ENCODE peak calls at places on chromosomes 5 and 9, in ten cellular contexts. V is stomach; W is CD8-positive, alpha-beta T cell; P is astrocyte; X is left lung; T is sigmoid colon; M is RWPE2; N is cardiac muscle cell; L is trophoblast cell; A is uterus. U is an unnamed sample. For H3K9me3, the result is how much of the 10 kb centered on the place peaks cover.

GRCh38 chr5:133939668-133940067 is 28.8 kb downstream of the C5orf15 start:
- DNase-seq in V (no peak), L (no peak), T (no peak), A (no peak), X (no peak), N (no peak), W (no peak), M (peak), P (no peak), U (no peak)

GRCh38 chr9:4206718-4207117 is 93.2 kb downstream of the GLIS3 start:
- DNase-seq in P (no peak), X (no peak), L (no peak), W (no peak), A (peak), V (no peak), N (peak), T (no peak), M (no peak), U (no peak)

GRCh38 chr5:34652916-34653315 is 3.2 kb upstream of the RAI14 start:
- DNase-seq in L (no peak), X (no peak), T (no peak), N (peak), V (no peak), P (peak), A (no peak), M (no peak), W (no peak), U (no peak)

GRCh38 chr5:115599502-115599901 is 2.8 kb downstream of the TICAM2 start:
- DNase-seq in N (peak), M (no peak), T (no peak), X (peak), A (no peak), P (peak), L (peak), W (no peak), V (no peak), U (no peak)

GRCh38 chr5:72141440-72142271 is 34.4 kb downstream of the MAP1B start:
- DNase-seq in M (no peak), X (no peak), V (no peak), P (peak), T (no peak), N (peak), A (peak), L (no peak), W (no peak), U (peak)

GRCh38 chr9:38227061-38227540 is 158.1 kb upstream of the SHB start:
- DNase-seq in X (peak), W (peak), M (peak), P (peak), N (peak), A (peak), T (no peak), L (peak), V (no peak), U (peak)

GRCh38 chr5:146785065-146785464 is 93.5 kb downstream of the PPP2R2B start:
- DNase-seq in P (no peak), T (no peak), V (no peak), N (no peak), M (no peak), L (no peak), A (no peak), W (no peak), X (peak), U (no peak)

GRCh38 chr9:115923903-115924668 is 229.5 kb upstream of the PAPPA start:
- DNase-seq in L (no peak), V (no peak), T (no peak), N (peak), W (no peak), P (peak), M (no peak), X (no peak), A (no peak), U (no peak)

GRCh38 chr5:14109041-14109747 is 33.9 kb upstream of the TRIO start:
- DNase-seq in V (peak), T (no peak), A (no peak), L (peak), W (no peak), M (no peak), N (no peak), X (no peak), P (peak), U (peak)

GRCh38 chr5:67748165-67748690 is 467.3 kb upstream of the PIK3R1 start:
- DNase-seq in P (no peak), W (no peak), A (no peak), L (no peak), N (no peak), V (no peak), X (no peak), M (no peak), T (no peak), U (no peak)

GRCh38 chr5:112221118-112221517 is 198.0 kb downstream of the EPB41L4A start:
- DNase-seq in X (no peak), V (no peak), A (no peak), W (no peak), T (no peak), M (no peak), L (no peak), N (no peak), P (no peak), U (no peak)

GRCh38 chr5:110031402-110032140 is 341.8 kb downstream of the MAN2A1 start:
- DNase-seq in L (no peak), N (no peak), X (no peak), M (no peak), A (no peak), P (no peak), T (no peak), V (no peak), W (peak), U (no peak)

GRCh38 chr5:92559743-92560142 is 1021.3 kb downstream of the NR2F1-AS1 start:
- DNase-seq in M (no peak), A (no peak), L (no peak), P (peak), T (no peak), V (no peak), W (no peak), X (no peak), N (peak), U (peak)

GRCh38 chr9:15136646-15137045 is 170.4 kb downstream of the TTC39B start:
- DNase-seq in W (no peak), V (no peak), M (no peak), P (no peak), X (no peak), L (no peak), N (no peak), A (no peak), T (no peak), U (no peak)

GRCh38 chr9:98135558-98135934 is 16.5 kb upstream of the TRIM14 start:
- DNase-seq in A (no peak), V (no peak), M (no peak), P (no peak), X (no peak), T (no peak), W (no peak), L (no peak), N (no peak), U (no peak)

GRCh38 chr5:38905516-38905915 is 59.7 kb downstream of the OSMR start:
- DNase-seq in A (no peak), L (no peak), V (no peak), P (no peak), X (no peak), M (no peak), N (no peak), T (no peak), W (no peak), U (peak)

GRCh38 chr9:8868632-8869031 is 1069.1 kb upstream of the DMAC1 start:
- DNase-seq in V (no peak), N (peak), W (no peak), X (no peak), T (no peak), M (no peak), P (peak), A (no peak), L (no peak), U (no peak)

GRCh38 chr9:83299094-83299493 is 236.2 kb upstream of the RASEF start:
- DNase-seq in L (no peak), T (no peak), X (no peak), W (no peak), A (no peak), M (no peak), N (no peak), P (no peak), V (no peak), U (peak)

GRCh38 chr5:33992864-33993263 is 8.4 kb upstream of the SLC45A2 start:
- DNase-seq in W (no peak), M (no peak), X (no peak), P (no peak), T (no peak), A (no peak), V (no peak), L (no peak), N (no peak), U (no peak)

GRCh38 chr9:78542491-78543175 is 245.7 kb downstream of the PSAT1 start:
- DNase-seq in L (no peak), V (no peak), P (no peak), T (no peak), A (no peak), N (no peak), M (no peak), X (no peak), W (no peak), U (no peak)

GRCh38 chr5:116799401-116799800 is 224.8 kb upstream of the SEMA6A start:
- DNase-seq in N (no peak), X (no peak), M (no peak), A (no peak), W (no peak), L (no peak), P (no peak), T (no peak), V (no peak), U (no peak)

GRCh38 chr9:38039907-38040682 is 28.9 kb downstream of the SHB start:
- DNase-seq in P (no peak), L (peak), X (no peak), N (no peak), W (no peak), V (no peak), M (no peak), A (no peak), T (no peak), U (no peak)

GRCh38 chr9:2164268-2164667 is 149.1 kb downstream of the SMARCA2 start:
- DNase-seq in T (no peak), N (no peak), P (no peak), L (no peak), W (no peak), M (no peak), V (no peak), A (no peak), X (no peak), U (no peak)

GRCh38 chr9:121636411-121636865 is 15.0 kb upstream of the DAB2IP start:
- DNase-seq in V (no peak), A (peak), L (no peak), P (peak), X (no peak), M (no peak), N (peak), W (no peak), T (peak), U (peak)

GRCh38 chr9:71725590-71726338 is 42.5 kb downstream of the CEMIP2 start:
- DNase-seq in P (peak), N (peak), T (no peak), L (peak), M (peak), V (no peak), W (no peak), X (no peak), A (no peak), U (peak)

GRCh38 chr9:75185585-75186170 is 97.4 kb downstream of the OSTF1 start:
- DNase-seq in M (no peak), N (peak), P (no peak), V (peak), T (no peak), L (peak), A (no peak), W (peak), X (no peak), U (no peak)

GRCh38 chr9:20066120-20066519 is 277.3 kb upstream of the SLC24A2 start:
- DNase-seq in V (no peak), M (no peak), X (no peak), N (no peak), A (no peak), L (no peak), P (no peak), T (no peak), W (no peak), U (no peak)

GRCh38 chr5:37206733-37207132 is 42.4 kb downstream of the CPLANE1 start:
- DNase-seq in X (no peak), V (no peak), M (no peak), N (peak), T (no peak), W (no peak), P (no peak), L (no peak), A (no peak), U (no peak)

GRCh38 chr5:56244676-56245075 is 11.5 kb upstream of the ANKRD55 start:
- DNase-seq in V (no peak), T (no peak), M (no peak), X (no peak), W (no peak), A (no peak), P (no peak), L (no peak), N (peak), U (no peak)

GRCh38 chr5:116437922-116438578 is 136.6 kb downstream of the SEMA6A start:
- DNase-seq in W (no peak), V (no peak), A (no peak), T (no peak), L (no peak), P (no peak), M (no peak), N (no peak), X (no peak), U (no peak)

GRCh38 chr5:104421431-104421830 is 858.8 kb upstream of the NUDT12 start:
- DNase-seq in T (no peak), A (no peak), X (no peak), L (peak), N (no peak), P (no peak), M (no peak), W (no peak), V (no peak), U (no peak)

GRCh38 chr9:106921341-106921899 is 58.5 kb downstream of the ZNF462 start:
- DNase-seq in T (no peak), X (no peak), V (no peak), A (peak), M (no peak), N (peak), L (peak), W (peak), P (peak), U (no peak)

GRCh38 chr9:7892975-7893374 is 93.4 kb upstream of the DMAC1 start:
- DNase-seq in L (no peak), T (no peak), P (no peak), A (no peak), M (no peak), W (no peak), V (no peak), X (no peak), N (no peak), U (no peak)

GRCh38 chr5:64971538-64971937 is 202.8 kb downstream of the CWC27 start:
- DNase-seq in N (peak), T (no peak), V (no peak), A (no peak), L (no peak), W (no peak), X (no peak), P (no peak), M (no peak), U (no peak)

GRCh38 chr9:86046080-86046636 is 53.2 kb downstream of the GOLM1 start:
- DNase-seq in W (no peak), L (no peak), P (no peak), N (no peak), T (no peak), A (no peak), M (no peak), V (no peak), X (no peak), U (no peak)

GRCh38 chr5:116032094-116032517 is at the start of gene ARL14EPL:
- DNase-seq in A (no peak), T (no peak), L (peak), V (peak), P (peak), W (peak), M (no peak), N (peak), X (peak), U (peak)

GRCh38 chr9:90770339-90770738 is 31.3 kb upstream of the SYK start:
- DNase-seq in P (no peak), T (no peak), V (no peak), N (no peak), W (no peak), M (no peak), L (no peak), X (no peak), A (no peak), U (no peak)
- H3K9me3 ChIP-seq in P (under half), T (under half), V (under half), N (under half), W (under half), M (under half), L (under half), X (under half), A (under half), U (under half)

GRCh38 chr5:141326088-141326854 is 4.0 kb upstream of the PCDHGA1 start:
- DNase-seq in M (no peak), P (peak), A (peak), V (peak), W (peak), N (peak), L (peak), X (peak), T (peak), U (peak)

GRCh38 chr5:141328231-141328630 is 2.1 kb upstream of the PCDHGA1 start:
- DNase-seq in L (no peak), N (no peak), W (no peak), T (no peak), A (no peak), V (no peak), M (no peak), X (no peak), P (no peak), U (peak)

DNA sequence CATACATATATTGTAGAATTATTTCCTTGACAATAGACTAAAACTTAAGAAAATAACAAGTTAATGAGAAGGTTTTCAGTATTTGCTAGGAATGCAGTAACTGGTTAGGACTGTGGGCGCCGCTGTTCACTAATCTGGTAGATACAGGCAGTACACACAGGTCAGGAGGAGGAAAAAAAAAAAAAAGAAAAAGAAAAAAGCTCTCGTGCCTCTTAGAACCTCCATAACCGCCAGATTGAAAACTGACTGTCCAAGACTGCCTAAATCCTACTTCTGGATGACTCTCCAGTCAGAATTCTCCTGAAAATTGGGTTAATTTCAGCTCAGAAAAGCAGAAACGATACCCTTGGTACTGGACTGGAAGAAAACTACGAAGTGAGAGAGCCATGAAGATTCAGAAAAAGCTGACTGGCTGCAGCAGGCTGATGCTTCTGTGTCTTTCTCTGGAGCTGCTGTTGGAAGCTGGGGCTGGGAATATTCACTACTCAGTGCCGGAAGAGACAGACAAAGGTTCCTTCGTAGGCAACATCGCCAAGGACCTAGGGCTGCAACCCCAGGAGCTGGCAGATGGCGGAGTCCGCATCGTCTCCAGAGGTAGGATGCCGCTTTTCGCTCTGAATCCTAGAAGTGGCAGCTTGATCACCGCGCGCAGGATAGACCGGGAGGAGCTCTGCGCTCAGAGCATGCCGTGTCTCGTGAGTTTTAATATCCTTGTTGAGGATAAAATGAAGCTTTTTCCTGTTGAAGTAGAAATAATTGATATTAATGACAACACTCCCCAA is at the start of gene PCDHGA1:
- DNase-seq in W (peak), L (no peak), A (no peak), N (peak), P (no peak), M (no peak), V (no peak), T (no peak), X (no peak), U (peak)
- H3K9me3 ChIP-seq in W (under half), L (under half), A (under half), N (under half), P (under half), M (under half), V (half or more), T (half or more), X (half or more), U (under half)

GRCh38 chr9:131833083-131833482 is 93.2 kb upstream of the RAPGEF1 start:
- DNase-seq in N (no peak), P (no peak), A (no peak), M (no peak), T (no peak), L (no peak), X (no peak), W (no peak), V (no peak), U (no peak)
- H3K9me3 ChIP-seq in N (under half), P (under half), A (under half), M (under half), T (under half), L (under half), X (under half), W (under half), V (under half), U (under half)

GRCh38 chr9:135380321-135380960 is 99.1 kb upstream of the PPP1R26 start:
- DNase-seq in M (no peak), P (no peak), W (no peak), N (no peak), X (no peak), L (no peak), V (no peak), A (no peak), T (no peak), U (no peak)
- H3K9me3 ChIP-seq in M (under half), P (under half), W (under half), N (under half), X (under half), L (under half), V (under half), A (under half), T (under half), U (under half)

GRCh38 chr9:133938086-133938485 is 54.0 kb downstream of the VAV2 start:
- DNase-seq in X (no peak), V (no peak), W (no peak), N (no peak), T (no peak), P (no peak), A (no peak), M (no peak), L (no peak), U (no peak)

GRCh38 chr9:133938670-133939258 is 53.4 kb downstream of the VAV2 start:
- DNase-seq in W (no peak), V (no peak), N (no peak), A (no peak), P (no peak), L (no peak), T (no peak), X (no peak), M (no peak), U (no peak)

GRCh38 chr9:133935328-133936040 is 56.6 kb downstream of the VAV2 start:
- DNase-seq in W (peak), A (peak), X (peak), T (peak), V (peak), M (no peak), N (peak), L (no peak), P (peak), U (no peak)

GRCh38 chr9:133939386-133939785 is 52.7 kb downstream of the VAV2 start:
- DNase-seq in A (no peak), N (no peak), X (no peak), P (no peak), W (peak), V (no peak), M (no peak), T (no peak), L (no peak), U (no peak)

DNA sequence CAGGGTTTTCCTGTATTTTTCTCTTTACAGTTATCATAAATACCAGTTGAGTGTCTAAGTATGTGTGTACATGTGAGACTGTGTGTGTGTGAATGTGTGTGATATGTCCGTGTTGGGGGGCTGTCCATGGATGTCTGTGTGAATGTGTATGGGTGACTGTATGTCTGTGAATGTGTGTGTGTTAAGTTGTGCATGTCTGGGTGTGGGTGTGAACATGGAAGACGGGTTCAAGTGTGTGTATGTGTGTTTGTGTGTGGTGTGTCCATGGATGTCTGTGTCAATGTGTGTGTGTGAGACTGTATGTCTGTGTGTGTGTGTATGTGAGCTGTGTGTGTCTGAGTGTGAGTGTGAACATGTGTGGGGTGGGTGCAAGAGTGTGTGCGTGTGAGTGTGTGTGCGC is 55.0 kb downstream of the VAV2 start:
- DNase-seq in V (no peak), L (no peak), M (no peak), X (no peak), W (no peak), A (no peak), N (no peak), P (peak), T (no peak), U (no peak)
- H3K9me3 ChIP-seq in V (under half), L (under half), M (under half), X (under half), W (under half), A (under half), N (under half), P (under half), T (under half), U (under half)